ENCODE peak calls at places on chromosome 12, in eight cellular contexts. U is stomach, B is neural crest cell, Q is left lung, Z is mesothelial cell of epicardium, W is breast epithelium, V is endothelial cell, X is psoas muscle. D is an unnamed sample.

GRCh38 chr12:10618338-10618987 is 5.1 kb upstream of the MAGOHB start:
- DNase-seq in U (no peak), Q (no peak), X (no peak), V (no peak), B (no peak), W (no peak), Z (no peak), D (no peak)

GRCh38 chr12:99736760-99737159 is 89.2 kb downstream of the GARIN6 start:
- DNase-seq in U (no peak), Z (no peak), Q (no peak), V (no peak), X (no peak), B (no peak), W (no peak), D (no peak)

GRCh38 chr12:113334786-113335539 is at the start of gene SLC8B1:
- DNase-seq in U (peak), X (peak), Z (peak), B (peak), Q (peak), V (peak), W (peak), D (peak)

GRCh38 chr12:122945047-122945592 is 21.1 kb downstream of the ABCB9 start:
- DNase-seq in Q (no peak), X (no peak), V (no peak), Z (no peak), W (peak), U (no peak), B (no peak), D (no peak)

GRCh38 chr12:14264316-14264715 is 101.2 kb upstream of the ATF7IP start:
- DNase-seq in B (no peak), V (no peak), W (no peak), Z (no peak), Q (no peak), U (no peak), X (no peak), D (no peak)

GRCh38 chr12:68086019-68086603 is 73.4 kb downstream of the IFNG start:
- DNase-seq in V (no peak), X (no peak), B (no peak), Z (no peak), Q (no peak), W (no peak), U (no peak), D (no peak)

GRCh38 chr12:124705545-124706138 is 138.2 kb upstream of the NCOR2 start:
- DNase-seq in Z (no peak), V (no peak), Q (no peak), W (no peak), U (no peak), X (no peak), B (no peak), D (no peak)

GRCh38 chr12:12859690-12860089 is 31.7 kb upstream of the GPRC5A start:
- DNase-seq in Q (no peak), B (no peak), W (no peak), U (no peak), Z (no peak), X (no peak), V (no peak), D (no peak)

GRCh38 chr12:96233941-96234461 is 39.8 kb downstream of the ELK3 start:
- DNase-seq in U (peak), B (no peak), X (peak), V (no peak), Q (peak), Z (no peak), W (peak), D (no peak)

GRCh38 chr12:90010089-90010488 is 301.5 kb upstream of the ATP2B1 start:
- DNase-seq in X (no peak), B (no peak), Q (no peak), Z (no peak), W (no peak), V (no peak), U (no peak), D (no peak)

GRCh38 chr12:124684971-124685688 is 117.7 kb upstream of the NCOR2 start:
- DNase-seq in X (no peak), W (peak), V (no peak), B (no peak), Q (no peak), U (no peak), Z (no peak), D (no peak)

GRCh38 chr12:127964717-127965116 is 302.3 kb upstream of the TMEM132C start:
- DNase-seq in X (no peak), W (no peak), Q (no peak), Z (no peak), B (no peak), V (no peak), U (no peak), D (no peak)

GRCh38 chr12:26787125-26787495 is 45.9 kb downstream of the ITPR2 start:
- DNase-seq in V (no peak), B (no peak), Q (no peak), U (no peak), X (no peak), W (no peak), Z (no peak), D (no peak)

GRCh38 chr12:43011383-43011926 is 421.9 kb upstream of the PRICKLE1 start:
- DNase-seq in B (no peak), X (no peak), W (no peak), Z (no peak), V (no peak), Q (no peak), U (no peak), D (no peak)

GRCh38 chr12:57240069-57240921 is 10.7 kb downstream of the STAC3 start:
- DNase-seq in V (no peak), Q (no peak), X (peak), W (peak), B (no peak), U (peak), Z (no peak), D (no peak)

GRCh38 chr12:15227004-15227679 is 5.9 kb upstream of the RERG start:
- DNase-seq in V (peak), W (no peak), Z (no peak), U (peak), B (peak), X (peak), Q (peak), D (peak)

GRCh38 chr12:92556622-92557421 is 146.0 kb upstream of the PLEKHG7 start:
- DNase-seq in Z (no peak), U (no peak), Q (no peak), X (no peak), W (no peak), B (no peak), V (no peak), D (no peak)

GRCh38 chr12:56629459-56630179 is 507 bp downstream of the BAZ2A start:
- DNase-seq in Z (no peak), V (no peak), X (peak), B (no peak), Q (no peak), U (no peak), W (peak), D (peak)

GRCh38 chr12:97595423-97595822 is 132.8 kb downstream of the RMST start:
- DNase-seq in U (no peak), B (no peak), W (no peak), V (no peak), Z (no peak), Q (no peak), X (no peak), D (no peak)

GRCh38 chr12:110249716-110250225 is 31.3 kb upstream of the ATP2A2 start:
- DNase-seq in Z (no peak), X (no peak), Q (no peak), V (no peak), W (no peak), U (peak), B (no peak), D (no peak)

GRCh38 chr12:79444089-79444488 is 246.7 kb downstream of the PAWR start:
- DNase-seq in U (no peak), Z (no peak), X (no peak), B (no peak), W (no peak), Q (no peak), V (no peak), D (no peak)

GRCh38 chr12:47843226-47843980 is 23.7 kb upstream of the HDAC7 start:
- DNase-seq in Z (no peak), U (no peak), X (no peak), Q (no peak), V (no peak), B (no peak), W (no peak), D (no peak)

GRCh38 chr12:105064564-105065222 is 19.6 kb downstream of the ALDH1L2 start:
- DNase-seq in B (no peak), U (no peak), Q (no peak), Z (no peak), V (no peak), X (no peak), W (no peak), D (peak)

GRCh38 chr12:54390668-54391551 is 6.4 kb upstream of the ZNF385A start:
- DNase-seq in U (peak), Q (peak), X (peak), Z (peak), B (peak), W (peak), V (peak), D (peak)

GRCh38 chr12:10395390-10395998 is 5.7 kb upstream of the KLRK1 start:
- DNase-seq in V (no peak), X (peak), Q (no peak), Z (no peak), W (peak), B (no peak), U (peak), D (no peak)

GRCh38 chr12:91111366-91112321 is at the start of gene LUM:
- DNase-seq in B (no peak), Z (no peak), U (no peak), W (no peak), V (no peak), Q (peak), X (peak), D (peak)

GRCh38 chr12:113945174-113946173 is 20.7 kb downstream of the RBM19 start:
- DNase-seq in X (no peak), W (no peak), Q (no peak), B (no peak), V (no peak), U (no peak), Z (no peak), D (no peak)

GRCh38 chr12:101086490-101086889 is 123.5 kb downstream of the SLC5A8 start:
- DNase-seq in X (no peak), W (peak), Q (no peak), Z (no peak), U (no peak), V (peak), B (no peak), D (peak)

GRCh38 chr12:3658327-3659163 is 94.4 kb downstream of the CRACR2A start:
- DNase-seq in B (peak), Z (no peak), U (peak), X (no peak), V (peak), Q (no peak), W (no peak), D (peak)

GRCh38 chr12:80129895-80130535 is 30.7 kb downstream of the OTOGL start:
- DNase-seq in U (no peak), W (no peak), Q (no peak), V (no peak), X (no peak), B (no peak), Z (no peak), D (no peak)

GRCh38 chr12:109130755-109131521 is 14.6 kb downstream of the ACACB start:
- DNase-seq in W (no peak), Z (no peak), Q (no peak), U (peak), B (no peak), X (peak), V (no peak), D (peak)

GRCh38 chr12:96069511-96070231 is 34.3 kb upstream of the LTA4H start:
- DNase-seq in Q (no peak), X (no peak), Z (no peak), W (no peak), V (no peak), B (no peak), U (no peak), D (no peak)

GRCh38 chr12:1835178-1836131 is 15.1 kb downstream of the LRTM2 start:
- DNase-seq in W (no peak), B (no peak), Q (no peak), V (no peak), X (peak), U (no peak), Z (no peak), D (no peak)

GRCh38 chr12:704516-705242 is 41.4 kb upstream of the NINJ2 start:
- DNase-seq in U (no peak), W (no peak), X (no peak), B (no peak), Q (no peak), Z (no peak), V (no peak), D (no peak)

GRCh38 chr12:91367234-91367849 is 184.7 kb upstream of the DCN start:
- DNase-seq in Z (no peak), Q (no peak), W (no peak), V (no peak), X (no peak), B (no peak), U (no peak), D (no peak)

DNA sequence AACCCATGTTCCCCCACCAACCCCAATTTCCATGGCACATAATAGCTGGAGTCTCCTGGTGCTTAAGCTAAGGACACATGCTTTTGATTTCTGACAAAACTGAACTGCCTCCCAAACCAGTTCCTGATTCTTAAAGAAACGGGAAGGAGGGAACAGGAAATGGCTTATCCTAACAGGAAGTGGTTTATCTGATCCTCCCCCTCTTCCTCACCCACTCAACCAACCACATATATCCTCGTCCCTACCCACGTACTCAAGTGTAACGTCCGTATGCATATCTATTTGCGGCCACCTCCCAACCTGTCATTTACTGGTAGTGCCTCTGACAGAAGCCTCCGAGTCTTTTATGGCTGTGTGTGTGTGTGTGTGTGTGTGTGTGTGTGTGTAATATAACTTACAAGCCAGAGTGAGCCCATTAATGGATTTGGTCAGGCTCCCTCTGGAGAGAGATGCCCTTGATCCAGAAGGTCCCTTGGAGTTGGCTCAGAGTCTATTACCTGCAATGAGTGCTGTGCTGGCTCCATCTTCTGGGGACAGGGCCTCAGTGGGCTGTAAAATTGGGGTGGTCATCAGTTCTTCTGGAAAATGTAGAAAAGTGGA is 7.7 kb downstream of the DAZAP2 start:
- DNase-seq in Z (no peak), B (no peak), Q (no peak), X (no peak), U (no peak), W (no peak), V (peak), D (no peak)
- TF ChIP-seq CTCF in Z (no peak), B (no peak), Q (no peak), X (no peak), U (no peak), W (no peak), V (no peak), D (no peak)

DNA sequence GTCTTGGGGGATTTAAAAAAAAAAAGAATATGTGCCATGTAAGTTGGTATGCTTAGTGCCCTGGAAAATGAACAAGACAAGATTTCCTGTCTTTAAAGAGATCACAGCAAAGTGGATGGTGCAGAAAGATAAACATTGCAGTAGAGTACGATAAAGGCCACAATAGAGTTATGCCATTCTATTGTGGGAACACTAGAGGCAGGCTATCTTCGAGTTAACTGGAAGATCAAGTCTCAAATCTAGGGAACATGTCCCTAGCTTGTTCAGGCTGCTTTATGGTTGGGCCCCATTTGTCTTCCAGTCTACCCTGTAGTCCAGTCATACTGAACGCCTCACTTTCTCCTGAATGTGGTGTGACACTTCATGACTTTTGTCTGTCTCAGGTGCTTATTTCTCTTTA is 18.7 kb upstream of the CCT2 start:
- DNase-seq in X (no peak), W (no peak), B (no peak), Q (no peak), Z (no peak), V (no peak), U (no peak), D (no peak)
- TF ChIP-seq CTCF in X (no peak), W (no peak), B (peak), Q (no peak), Z (no peak), V (no peak), U (no peak), D (peak)

DNA sequence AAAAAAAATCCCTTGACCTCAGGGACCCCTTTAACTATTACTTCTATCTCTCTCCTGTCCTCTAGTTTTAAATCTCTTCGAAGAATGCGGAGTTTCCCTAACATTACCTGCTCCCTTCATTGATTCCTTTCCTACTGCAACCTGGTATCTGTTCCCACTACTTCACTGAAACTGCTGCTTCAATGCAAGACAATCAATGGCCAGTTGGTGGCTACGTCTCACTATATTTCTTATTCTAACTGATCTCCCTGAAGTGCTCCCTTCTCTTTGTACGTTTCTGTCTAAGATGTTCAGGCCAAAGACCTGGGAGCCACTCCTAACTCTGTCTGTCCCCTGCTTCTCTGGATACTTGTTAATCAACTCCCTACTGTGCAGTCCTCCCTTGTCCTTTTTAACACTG is 10.3 kb upstream of the KCNA1 start:
- DNase-seq in W (no peak), X (no peak), U (no peak), Z (no peak), B (no peak), Q (no peak), V (no peak), D (no peak)
- TF ChIP-seq CTCF in W (no peak), X (no peak), U (no peak), Z (no peak), B (peak), Q (no peak), V (no peak), D (no peak)

GRCh38 chr12:22899184-22899583 is 274.2 kb downstream of the ETNK1 start:
- DNase-seq in X (no peak), Q (no peak), W (no peak), Z (no peak), V (peak), U (no peak), B (no peak), D (no peak)

GRCh38 chr12:22904485-22904884 is 279.5 kb downstream of the ETNK1 start:
- DNase-seq in Q (no peak), Z (no peak), W (no peak), U (no peak), B (no peak), X (no peak), V (no peak), D (no peak)

GRCh38 chr12:22900401-22900800 is 275.4 kb downstream of the ETNK1 start:
- DNase-seq in V (no peak), B (no peak), Q (no peak), W (no peak), X (no peak), U (no peak), Z (no peak), D (no peak)
- TF ChIP-seq CTCF in V (no peak), B (no peak), Q (no peak), W (no peak), X (no peak), U (no peak), Z (no peak), D (no peak)

GRCh38 chr12:22172501-22172900 is 126.5 kb downstream of the CMAS start:
- DNase-seq in Z (no peak), Q (no peak), W (no peak), U (no peak), V (no peak), B (no peak), X (no peak), D (no peak)

GRCh38 chr12:22169281-22169824 is 123.3 kb downstream of the CMAS start:
- DNase-seq in W (no peak), X (no peak), V (no peak), Q (no peak), U (no peak), Z (no peak), B (no peak), D (no peak)

DNA sequence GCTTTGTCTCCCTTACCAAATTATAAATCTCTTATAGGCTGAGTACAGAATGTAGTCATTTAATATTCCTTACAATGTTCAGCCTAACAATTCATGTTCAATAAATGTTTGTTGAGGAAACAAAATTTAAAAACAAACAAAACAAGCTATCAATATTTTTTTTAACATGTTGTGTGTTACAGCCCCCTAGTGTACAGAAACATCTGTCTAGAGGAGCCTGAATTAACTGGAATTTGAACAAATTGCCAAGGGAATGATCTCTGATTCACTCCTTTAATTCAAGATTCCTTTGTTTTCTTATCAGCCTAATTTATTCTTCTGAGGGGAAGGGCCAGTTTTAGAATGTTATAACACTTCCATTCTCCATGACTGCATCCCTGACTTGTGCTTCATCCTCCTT is 127.1 kb downstream of the CMAS start:
- DNase-seq in X (no peak), V (no peak), W (no peak), U (no peak), B (no peak), Z (no peak), Q (no peak), D (no peak)
- TF ChIP-seq CTCF in X (no peak), V (no peak), W (no peak), U (no peak), B (peak), Z (no peak), Q (no peak), D (no peak)

GRCh38 chr12:52760623-52761022 is 16.5 kb downstream of the KRT76 start:
- DNase-seq in X (no peak), V (no peak), Z (no peak), U (no peak), B (no peak), W (no peak), Q (no peak), D (no peak)

GRCh38 chr12:52761802-52762201 is 15.3 kb downstream of the KRT76 start:
- DNase-seq in W (no peak), Q (no peak), V (no peak), X (no peak), Z (no peak), U (no peak), B (no peak), D (no peak)

GRCh38 chr12:52759218-52759617 is 17.9 kb downstream of the KRT76 start:
- DNase-seq in Q (no peak), V (no peak), X (no peak), B (no peak), U (no peak), Z (no peak), W (no peak), D (no peak)

GRCh38 chr12:52757449-52758176 is 19.5 kb downstream of the KRT76 start:
- DNase-seq in U (no peak), X (no peak), Z (no peak), B (no peak), W (no peak), Q (no peak), V (no peak), D (no peak)

DNA sequence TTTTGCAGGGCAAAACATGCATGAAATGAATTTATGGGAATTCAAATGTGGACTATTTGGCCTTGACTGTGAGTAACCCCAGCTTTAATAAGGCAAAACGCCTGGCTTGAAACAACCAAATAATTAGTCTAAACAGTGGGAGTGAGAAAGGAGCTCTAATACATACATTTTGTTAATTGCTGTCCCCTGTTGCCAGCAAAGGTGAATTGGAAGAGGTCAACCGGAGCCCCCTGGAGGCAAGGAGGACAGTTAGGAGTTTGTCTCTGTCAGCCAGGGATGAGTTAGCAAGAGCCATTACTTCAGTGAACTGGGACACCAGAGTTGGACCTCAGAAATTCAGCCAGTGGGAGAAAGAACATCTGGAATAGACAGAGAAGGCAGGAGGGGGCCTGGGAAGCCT is 17.4 kb downstream of the KRT76 start:
- DNase-seq in V (no peak), Q (no peak), U (no peak), Z (no peak), B (no peak), W (no peak), X (no peak), D (no peak)
- TF ChIP-seq CTCF in V (no peak), Q (no peak), U (no peak), Z (no peak), B (no peak), W (no peak), X (no peak), D (no peak)

D was measured in nephron progenitor cell.